ENCODE peak calls at places on chromosomes 2 and 18, in nine cellular contexts. Z is CD4-positive, alpha-beta T cell; T is cardiac muscle cell; E is sigmoid colon; V is spleen; R is tibial artery; M is HepG2; S is K562; P is HCT116. I is an unnamed sample.

GRCh38 chr2:145597011-145597410 is 1077.1 kb upstream of the ZEB2 start:
- DNase-seq in Z (no peak), T (peak), E (no peak), V (no peak), R (no peak), M (no peak), S (no peak), P (no peak), I (no peak)

GRCh38 chr2:44579136-44579836 is 217.5 kb downstream of the CAMKMT start:
- DNase-seq in Z (no peak), T (peak), E (no peak), V (no peak), R (no peak), M (no peak), S (no peak), P (no peak), I (peak)

GRCh38 chr2:102522169-102522568 is 49.1 kb downstream of the SLC9A4 start:
- DNase-seq in Z (no peak), T (no peak), E (no peak), V (no peak), R (no peak), M (no peak), S (no peak), P (no peak), I (no peak)

GRCh38 chr2:198774576-198774975 is 683.2 kb downstream of the SATB2 start:
- DNase-seq in Z (no peak), T (no peak), E (no peak), V (no peak), R (no peak), M (no peak), S (no peak), P (no peak), I (no peak)

GRCh38 chr18:70085641-70086040 is 119.8 kb downstream of the RTTN start:
- DNase-seq in Z (no peak), T (no peak), E (no peak), V (no peak), R (no peak), M (no peak), S (no peak), P (no peak), I (no peak)

GRCh38 chr18:8844721-8845148 is 139.4 kb downstream of the MTCL1 start:
- DNase-seq in Z (no peak), T (no peak), E (no peak), V (no peak), R (no peak), M (no peak), S (no peak), P (no peak), I (peak)

GRCh38 chr2:11344956-11345671 is 678 bp upstream of the ROCK2 start:
- DNase-seq in Z (peak), T (peak), E (peak), V (no peak), R (peak), M (peak), S (no peak), P (peak), I (peak)

GRCh38 chr18:49227456-49227855 is 233.0 kb downstream of the DYM start:
- DNase-seq in Z (peak), T (no peak), E (no peak), V (no peak), R (no peak), M (no peak), S (no peak), P (no peak), I (no peak)

GRCh38 chr2:150606380-150607060 is 119.1 kb upstream of the RND3 start:
- DNase-seq in Z (no peak), T (no peak), E (no peak), V (no peak), R (no peak), M (no peak), S (no peak), P (no peak), I (no peak)

GRCh38 chr2:215698566-215698965 is 262.7 kb upstream of the FN1 start:
- DNase-seq in Z (no peak), T (peak), E (no peak), V (no peak), R (no peak), M (no peak), S (no peak), P (no peak), I (peak)

GRCh38 chr18:52510139-52510538 is 170.1 kb downstream of the DCC start:
- DNase-seq in Z (no peak), T (no peak), E (no peak), V (no peak), R (no peak), M (no peak), S (no peak), P (no peak), I (no peak)

GRCh38 chr2:10223932-10224720 is 78.6 kb upstream of the HPCAL1 start:
- DNase-seq in Z (no peak), T (no peak), E (no peak), V (peak), R (peak), M (no peak), S (no peak), P (no peak), I (no peak)

GRCh38 chr2:15984367-15985255 is 44.3 kb downstream of the MYCN start:
- DNase-seq in Z (no peak), T (no peak), E (peak), V (no peak), R (no peak), M (no peak), S (no peak), P (no peak), I (no peak)

DNA sequence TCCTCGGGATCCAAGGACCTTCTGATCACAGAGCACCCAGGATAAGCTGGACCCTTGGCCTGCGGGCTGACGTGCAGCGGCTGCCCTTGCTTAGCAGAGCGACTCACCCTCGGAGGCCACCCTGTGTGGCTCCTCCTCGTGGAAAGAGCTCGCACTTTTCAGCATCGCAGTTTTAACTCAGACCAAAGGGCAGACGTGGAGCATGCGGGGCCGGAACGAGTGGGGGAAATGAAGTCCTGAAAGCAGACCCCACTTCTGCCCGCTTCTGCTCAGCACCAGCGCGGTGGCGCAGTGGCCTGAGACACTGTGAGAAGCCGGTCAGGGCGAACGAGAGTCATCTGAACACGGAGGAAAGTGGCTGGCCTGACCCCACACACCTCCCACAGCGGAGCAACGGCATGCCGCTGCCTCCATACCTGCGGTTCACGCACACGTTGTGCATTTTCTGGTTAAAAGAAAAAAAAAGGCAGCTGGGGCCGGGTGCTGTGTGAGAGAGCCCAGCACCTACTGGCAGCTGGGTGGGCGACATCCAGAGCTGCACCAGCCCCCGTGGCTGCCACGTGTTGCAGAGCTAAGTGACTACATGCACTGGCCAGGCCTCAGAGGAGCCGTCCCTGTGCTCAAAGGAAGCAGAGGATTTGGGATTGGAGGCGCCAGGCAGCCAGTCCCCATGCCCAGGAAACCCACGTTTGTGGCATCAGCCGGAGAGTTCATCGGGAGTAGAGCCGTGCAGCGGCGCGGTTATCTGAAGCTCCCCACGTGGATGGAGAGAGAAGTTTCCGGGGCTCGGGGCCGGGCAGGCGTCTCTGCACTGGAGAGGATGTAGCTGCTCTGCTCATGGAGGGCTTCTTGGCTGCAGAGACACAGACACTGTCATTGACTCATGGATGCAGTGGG is 89.7 kb downstream of the USP40 start:
- DNase-seq in Z (no peak), T (no peak), E (no peak), V (peak), R (no peak), M (no peak), S (no peak), P (no peak), I (no peak)
- H3K27ac ChIP-seq in Z (no peak), T (no peak), E (no peak), V (no peak), R (no peak), M (no peak), S (no peak), P (no peak), I (peak)

GRCh38 chr18:7002107-7002506 is 115.5 kb downstream of the LAMA1 start:
- DNase-seq in Z (no peak), T (no peak), E (no peak), V (no peak), R (no peak), M (no peak), S (no peak), P (no peak), I (no peak)
- TF ChIP-seq CTCF in Z (no peak), T (no peak), E (no peak), V (no peak), R (no peak), M (no peak), S (no peak), P (no peak), I (no peak)

GRCh38 chr2:29015701-29016470 is 34.8 kb downstream of the TOGARAM2 start:
- DNase-seq in Z (no peak), T (peak), E (no peak), V (peak), R (no peak), M (no peak), S (no peak), P (no peak), I (no peak)

GRCh38 chr2:29017716-29018275 is 36.7 kb downstream of the TOGARAM2 start:
- DNase-seq in Z (no peak), T (no peak), E (no peak), V (peak), R (no peak), M (no peak), S (no peak), P (no peak), I (no peak)

GRCh38 chr2:29014811-29015414 is 33.8 kb downstream of the TOGARAM2 start:
- DNase-seq in Z (peak), T (peak), E (no peak), V (peak), R (no peak), M (no peak), S (no peak), P (no peak), I (no peak)

GRCh38 chr2:29014331-29014730 is 33.2 kb downstream of the TOGARAM2 start:
- DNase-seq in Z (no peak), T (no peak), E (no peak), V (peak), R (no peak), M (no peak), S (no peak), P (no peak), I (no peak)

GRCh38 chr2:29016500-29016899 is 35.4 kb downstream of the TOGARAM2 start:
- DNase-seq in Z (no peak), T (no peak), E (no peak), V (peak), R (no peak), M (no peak), S (no peak), P (no peak), I (no peak)
- H3K27ac ChIP-seq in Z (peak), T (no peak), E (peak), V (peak), R (no peak), M (no peak), S (no peak), P (no peak), I (no peak)

DNA sequence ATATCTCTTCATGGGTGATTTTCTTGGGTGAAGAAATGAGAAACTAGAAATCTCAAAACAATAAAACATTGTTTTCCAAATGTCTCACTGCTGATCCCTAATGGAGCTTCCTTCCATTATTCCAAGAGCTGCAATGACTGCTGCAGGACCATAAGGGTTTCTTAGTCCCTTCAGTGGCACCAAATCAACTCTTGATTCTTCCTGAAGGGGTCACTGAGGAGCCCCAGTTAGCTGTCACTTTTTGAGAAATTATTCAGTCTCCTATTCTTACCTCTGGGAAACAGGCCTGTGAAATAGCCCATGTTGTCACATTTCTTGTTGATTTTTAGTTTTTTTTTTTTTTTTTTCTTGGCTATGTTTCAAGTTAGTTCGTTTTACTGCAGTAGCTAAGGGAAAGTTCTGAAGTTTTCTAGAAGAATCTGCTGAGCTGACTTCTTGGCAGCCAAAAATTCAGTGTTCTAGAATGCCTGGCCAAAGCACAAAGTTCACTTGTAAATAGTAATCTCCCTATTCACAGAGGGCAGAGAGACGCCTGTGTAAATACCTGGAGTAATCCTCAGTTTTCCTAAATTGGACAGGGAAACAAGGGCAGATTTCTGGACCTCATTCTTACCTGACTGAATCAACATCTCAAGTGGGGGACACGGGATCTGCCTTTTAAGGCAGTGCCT is 480.0 kb downstream of the RIT2 start:
- DNase-seq in Z (no peak), T (peak), E (no peak), V (no peak), R (no peak), M (no peak), S (no peak), P (no peak), I (no peak)
- TF ChIP-seq CTCF in Z (no peak), T (no peak), E (no peak), V (no peak), R (no peak), M (no peak), S (no peak), P (no peak), I (no peak)

DNA sequence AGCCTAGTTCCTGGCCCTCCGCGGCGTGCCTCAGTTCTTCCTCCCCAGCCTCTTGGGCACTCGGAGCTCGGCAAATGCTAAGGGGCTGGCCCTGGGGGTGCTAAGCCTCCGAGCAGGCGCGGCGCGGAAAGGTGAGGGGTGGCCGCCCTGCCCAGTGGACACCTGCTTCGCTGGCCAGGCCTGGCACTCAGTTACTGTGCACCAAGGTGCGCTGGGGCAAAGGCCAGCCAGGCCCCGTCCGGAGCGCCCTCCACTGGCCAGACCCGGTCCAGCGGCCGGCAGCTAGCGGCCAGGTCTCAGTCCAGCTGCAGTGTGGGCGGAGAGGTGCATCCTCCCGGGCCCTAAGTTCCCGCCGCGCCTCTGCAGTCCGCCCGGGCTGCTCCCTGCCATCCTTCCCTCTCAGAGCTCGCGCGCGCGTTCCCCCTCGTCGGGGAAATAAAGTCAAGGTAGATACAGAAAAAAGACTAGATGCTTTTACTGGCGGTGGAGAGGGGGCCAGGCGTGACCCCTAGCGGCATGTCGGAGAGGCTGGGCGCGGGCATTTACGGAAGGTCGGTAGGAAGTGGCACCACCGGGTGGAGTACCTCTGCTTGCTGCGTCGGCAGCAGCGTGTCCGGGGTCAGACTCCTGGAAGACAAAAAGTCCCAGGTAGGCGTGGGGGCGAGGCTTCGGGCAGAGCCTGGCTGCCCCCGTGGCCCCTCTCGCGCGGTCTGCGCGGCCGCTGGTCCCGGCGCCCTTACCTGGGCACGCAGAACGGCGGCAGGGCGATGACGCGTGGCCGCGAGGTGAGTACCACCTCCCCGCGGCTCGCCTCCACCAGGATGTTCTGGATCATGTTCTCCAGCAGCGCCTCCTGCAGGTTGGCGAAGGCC is 9.4 kb upstream of the CRYBA2 start:
- DNase-seq in Z (peak), T (peak), E (no peak), V (no peak), R (no peak), M (peak), S (peak), P (peak), I (no peak)
- H3K27ac ChIP-seq in Z (no peak), T (no peak), E (no peak), V (no peak), R (no peak), M (no peak), S (no peak), P (peak), I (no peak)

GRCh38 chr2:20396356-20397000 is 45.8 kb upstream of the PUM2 start:
- DNase-seq in Z (no peak), T (no peak), E (peak), V (no peak), R (no peak), M (no peak), S (no peak), P (no peak), I (no peak)
- TF ChIP-seq CTCF in Z (no peak), T (no peak), E (no peak), V (no peak), R (no peak), M (no peak), S (no peak), P (no peak), I (no peak)

GRCh38 chr18:47683774-47684173 is 246.7 kb downstream of the SMAD2 start:
- DNase-seq in Z (no peak), T (no peak), E (no peak), V (no peak), R (no peak), M (no peak), S (no peak), P (no peak), I (no peak)

GRCh38 chr18:47689386-47689785 is 241.1 kb downstream of the SMAD2 start:
- DNase-seq in Z (no peak), T (no peak), E (no peak), V (no peak), R (no peak), M (no peak), S (no peak), P (no peak), I (no peak)
- H3K27ac ChIP-seq in Z (no peak), T (no peak), E (no peak), V (no peak), R (no peak), M (no peak), S (no peak), P (no peak), I (no peak)

DNA sequence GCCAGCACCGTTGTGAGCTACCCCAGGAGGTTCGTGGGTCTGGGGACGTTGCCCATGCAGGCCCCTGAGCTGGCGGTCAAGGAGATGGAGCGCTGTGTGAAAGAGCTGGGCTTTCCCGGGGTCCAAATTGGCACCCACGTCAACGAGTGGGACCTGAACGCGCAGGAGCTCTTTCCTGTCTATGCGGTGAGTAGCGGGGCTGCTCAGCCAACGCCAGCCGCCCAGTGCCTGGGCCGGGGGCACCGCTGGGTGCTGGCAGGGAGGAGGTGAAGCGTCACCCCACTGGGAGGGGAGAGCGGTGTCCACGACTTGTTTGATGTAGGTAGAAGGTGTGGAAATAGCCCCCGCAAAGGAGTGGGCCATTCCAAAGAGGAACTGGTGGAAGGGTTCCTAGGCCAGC is 25.0 kb downstream of the ACMSD start:
- DNase-seq in Z (no peak), T (no peak), E (no peak), V (no peak), R (no peak), M (no peak), S (no peak), P (no peak), I (no peak)
- TF ChIP-seq CTCF in Z (no peak), T (no peak), E (no peak), V (no peak), R (no peak), M (no peak), S (no peak), P (no peak), I (no peak)

GRCh38 chr2:36395866-36396265 is 40.3 kb downstream of the CRIM1 start:
- DNase-seq in Z (no peak), T (no peak), E (no peak), V (no peak), R (no peak), M (no peak), S (no peak), P (no peak), I (no peak)

GRCh38 chr2:36397040-36397616 is 41.5 kb downstream of the CRIM1 start:
- DNase-seq in Z (no peak), T (no peak), E (no peak), V (no peak), R (no peak), M (no peak), S (no peak), P (no peak), I (no peak)

GRCh38 chr2:36392854-36393253 is 37.3 kb downstream of the CRIM1 start:
- DNase-seq in Z (no peak), T (no peak), E (no peak), V (no peak), R (no peak), M (no peak), S (no peak), P (no peak), I (no peak)

GRCh38 chr2:36394804-36395203 is 39.2 kb downstream of the CRIM1 start:
- DNase-seq in Z (no peak), T (no peak), E (no peak), V (no peak), R (no peak), M (no peak), S (no peak), P (no peak), I (no peak)

GRCh38 chr2:36393738-36394256 is 38.2 kb downstream of the CRIM1 start:
- DNase-seq in Z (no peak), T (no peak), E (no peak), V (no peak), R (no peak), M (no peak), S (no peak), P (no peak), I (no peak)
- H3K27ac ChIP-seq in Z (no peak), T (no peak), E (no peak), V (no peak), R (peak), M (no peak), S (no peak), P (no peak), I (no peak)

GRCh38 chr2:54086157-54086556 is 29.3 kb upstream of the ACYP2 start:
- DNase-seq in Z (no peak), T (no peak), E (no peak), V (no peak), R (no peak), M (no peak), S (no peak), P (no peak), I (no peak)

GRCh38 chr2:54084600-54084999 is 30.8 kb upstream of the ACYP2 start:
- DNase-seq in Z (no peak), T (peak), E (no peak), V (no peak), R (no peak), M (no peak), S (no peak), P (no peak), I (no peak)

GRCh38 chr2:54083440-54083839 is 32.0 kb upstream of the ACYP2 start:
- DNase-seq in Z (no peak), T (peak), E (no peak), V (no peak), R (no peak), M (no peak), S (no peak), P (no peak), I (no peak)

GRCh38 chr2:54083021-54083420 is 32.4 kb upstream of the ACYP2 start:
- DNase-seq in Z (no peak), T (no peak), E (no peak), V (no peak), R (no peak), M (no peak), S (no peak), P (no peak), I (no peak)

GRCh38 chr2:54085069-54085468 is 30.3 kb upstream of the ACYP2 start:
- DNase-seq in Z (no peak), T (no peak), E (no peak), V (no peak), R (no peak), M (no peak), S (no peak), P (no peak), I (no peak)
- TF ChIP-seq CTCF in Z (no peak), T (no peak), E (no peak), V (no peak), R (no peak), M (peak), S (no peak), P (no peak), I (no peak)